ENCODE peak calls at places on chromosomes 12 and 14, in nine cellular contexts. B, Q, Y, W, J, F, S, A and D are unnamed samples.

GRCh38 chr12:16385779-16386646 is 38.6 kb downstream of the MGST1 start:
- DNase-seq in F (peak; percentile 71), W (peak; percentile 70), Y (no peak), S (no peak), J (no peak), B (no peak), Q (peak; percentile 14), A (peak; percentile 55), D (peak; percentile 37)

GRCh38 chr12:115998119-115998633 is 279.3 kb downstream of the MED13L start:
- DNase-seq in J (no peak), W (peak; percentile 72), F (peak; percentile 87), S (no peak), Q (peak; percentile 50), A (peak; percentile 26), B (peak; percentile 48), Y (no peak), D (peak; percentile 39)

GRCh38 chr14:68780358-68781160 is 12.3 kb downstream of the ZFP36L1 start:
- DNase-seq in S (no peak), Y (peak; percentile 86), Q (peak; percentile 70), J (no peak), W (peak; percentile 62), A (peak; percentile 68), F (peak; percentile 76), B (peak; percentile 20), D (no peak)

GRCh38 chr12:78888583-78888982 is 24.0 kb downstream of the SYT1 start:
- DNase-seq in Q (peak; percentile 23), Y (no peak), W (no peak), J (no peak), B (no peak), F (no peak), A (no peak), S (no peak), D (no peak)

GRCh38 chr12:18140969-18141368 is 51.0 kb upstream of the RERGL start:
- DNase-seq in Q (no peak), W (no peak), J (no peak), Y (no peak), F (no peak), B (no peak), A (no peak), S (no peak), D (no peak)

GRCh38 chr12:3988519-3989217 is 115.5 kb upstream of the PARP11 start:
- DNase-seq in S (no peak), J (no peak), W (no peak), Y (no peak), A (no peak), B (peak; percentile 42), F (no peak), Q (peak; percentile 4), D (no peak)

GRCh38 chr12:42162198-42162597 is 17.5 kb upstream of the GXYLT1 start:
- DNase-seq in F (no peak), J (no peak), A (no peak), Q (no peak), S (no peak), W (peak; percentile 67), B (no peak), Y (no peak), D (no peak)

GRCh38 chr14:91185721-91186120 is 58.8 kb downstream of the GPR68 start:
- DNase-seq in Y (no peak), B (no peak), J (no peak), W (peak; percentile 51), Q (no peak), F (no peak), S (no peak), A (no peak), D (no peak)

GRCh38 chr14:105473033-105473676 is 1.5 kb upstream of the CRIP2 start:
- DNase-seq in W (no peak), J (no peak), A (no peak), Q (no peak), B (no peak), S (no peak), F (no peak), Y (peak; percentile 71), D (no peak)

GRCh38 chr12:104792570-104792969 is 165.5 kb downstream of the SLC41A2 start:
- DNase-seq in F (no peak), A (peak; percentile 79), W (peak; percentile 86), J (no peak), B (no peak), Q (no peak), Y (no peak), S (no peak), D (no peak)

GRCh38 chr12:83945871-83946270 is 966.7 kb downstream of the SLC6A15 start:
- DNase-seq in Y (no peak), Q (no peak), F (no peak), J (no peak), B (no peak), W (peak; percentile 52), S (no peak), A (no peak), D (no peak)

GRCh38 chr12:112010415-112011344 is 2.3 kb downstream of the TMEM116 start:
- DNase-seq in J (no peak), F (peak; percentile 47), A (no peak), Y (no peak), W (no peak), B (no peak), Q (no peak), S (no peak), D (no peak)

GRCh38 chr12:9669534-9669933 is at the start of gene CLEC2D:
- DNase-seq in Q (peak; percentile 78), F (no peak), S (no peak), A (no peak), W (no peak), B (peak; percentile 81), J (no peak), Y (no peak), D (no peak)

GRCh38 chr12:96436366-96437295 is 36.4 kb upstream of the CDK17 start:
- DNase-seq in F (no peak), W (no peak), B (no peak), Y (no peak), J (no peak), Q (no peak), S (no peak), A (no peak), D (no peak)

GRCh38 chr12:55681142-55682077 is 26.3 kb downstream of the ITGA7 start:
- DNase-seq in F (peak; percentile 99), Q (no peak), J (no peak), S (no peak), B (no peak), A (peak; percentile 62), W (peak; percentile 51), Y (peak; percentile 76), D (peak; percentile 79)

GRCh38 chr14:50714452-50715073 is 46.5 kb upstream of the SAV1 start:
- DNase-seq in J (no peak), F (no peak), W (peak; percentile 38), Y (no peak), B (peak; percentile 13), Q (peak; percentile 52), A (peak; percentile 44), S (no peak), D (no peak)

GRCh38 chr12:86015026-86015425 is 140.9 kb downstream of the NTS start:
- DNase-seq in J (no peak), Q (no peak), W (no peak), F (no peak), S (no peak), Y (no peak), A (no peak), B (no peak), D (no peak)

GRCh38 chr12:126747530-126748149 is 1519.3 kb upstream of the TMEM132C start:
- DNase-seq in A (peak; percentile 52), Q (peak; percentile 38), J (no peak), S (no peak), W (no peak), F (peak; percentile 92), Y (peak; percentile 31), B (peak; percentile 26), D (no peak)

GRCh38 chr14:90499121-90499520 is 102.3 kb downstream of the CALM1 start:
- DNase-seq in J (no peak), Y (no peak), W (no peak), Q (no peak), B (no peak), S (peak; percentile 20), F (peak; percentile 30), A (no peak), D (no peak)

GRCh38 chr12:122029620-122030426 is 8.1 kb downstream of the BCL7A start:
- DNase-seq in J (no peak), S (no peak), A (peak; percentile 94), Y (peak; percentile 72), Q (no peak), B (no peak), W (no peak), F (peak; percentile 58), D (no peak)

GRCh38 chr12:122028165-122028591 is 6.5 kb downstream of the BCL7A start:
- DNase-seq in S (no peak), F (no peak), W (no peak), Q (peak; percentile 68), J (no peak), A (peak; percentile 62), Y (no peak), B (no peak), D (no peak)

GRCh38 chr12:122026706-122027328 is 5.1 kb downstream of the BCL7A start:
- DNase-seq in F (peak; percentile 62), W (no peak), J (no peak), Y (no peak), Q (peak; percentile 80), A (no peak), B (no peak), S (no peak), D (no peak)

GRCh38 chr12:122030427-122030825 is 8.7 kb downstream of the BCL7A start:
- DNase-seq in B (no peak), J (no peak), Q (no peak), F (no peak), W (no peak), A (peak; percentile 41), S (no peak), Y (no peak), D (no peak)

GRCh38 chr12:122028601-122029560 is 7.2 kb downstream of the BCL7A start:
- DNase-seq in Q (peak; percentile 65), A (peak; percentile 43), J (no peak), W (no peak), B (no peak), F (no peak), Y (no peak), S (no peak), D (no peak)
- H3K4me3 ChIP-seq in Q (peak overlapping the region; percentile 55), A (no peak overlapping the region), J (no peak overlapping the region), W (no peak overlapping the region), B (no peak overlapping the region), F (no peak overlapping the region), Y (no peak overlapping the region), S (no peak overlapping the region), D (no peak overlapping the region)

GRCh38 chr14:59359451-59360124 is 105.6 kb downstream of the GPR135 start:
- DNase-seq in B (no peak), F (no peak), Q (peak; percentile 43), S (no peak), W (no peak), A (no peak), J (no peak), Y (no peak), D (no peak)
- H3K4me1 ChIP-seq in B (no peaks in the 10 kb centered on the region), F (peaks cover 15% of the 10 kb centered on the region), Q (peaks cover 100% of the 10 kb centered on the region), S (peaks cover 78% of the 10 kb centered on the region), W (peaks cover 20% of the 10 kb centered on the region), A (peaks cover 7% of the 10 kb centered on the region), J (peaks cover 48% of the 10 kb centered on the region), Y (peaks cover 74% of the 10 kb centered on the region), D (peaks cover 5% of the 10 kb centered on the region)

GRCh38 chr12:48853228-48853688 is 1.3 kb upstream of the DDX23 start:
- DNase-seq in B (peak; percentile 88), A (peak; percentile 94), F (peak; percentile 99), Y (peak; percentile 85), Q (peak; percentile 92), S (no peak), W (peak; percentile 89), J (peak; percentile 33), D (peak; percentile 91)
- H3K4me3 ChIP-seq in B (peak overlapping the region; percentile 96), A (no peak overlapping the region), F (peak overlapping the region; percentile 96), Y (peak overlapping the region; percentile 99), Q (peak overlapping the region; percentile 98), S (peak overlapping the region; percentile 58), W (peak overlapping the region; percentile 12), J (peak overlapping the region; percentile 93), D (no peak overlapping the region)

GRCh38 chr14:22478670-22479069 is 110.4 kb downstream of the DAD1 start:
- DNase-seq in W (no peak), Q (no peak), J (no peak), Y (no peak), A (no peak), B (no peak), S (no peak), F (no peak), D (no peak)
- H3K4me1 ChIP-seq in W (no peaks in the 10 kb centered on the region), Q (peaks cover 100% of the 10 kb centered on the region), J (peaks cover 11% of the 10 kb centered on the region), Y (peaks cover 77% of the 10 kb centered on the region), A (no peaks in the 10 kb centered on the region), B (no peaks in the 10 kb centered on the region), S (peaks cover 7% of the 10 kb centered on the region), F (peaks cover 32% of the 10 kb centered on the region), D (peaks cover 1% of the 10 kb centered on the region)